ENCODE peak calls at places on chromosomes 13 and 19, in ten cellular contexts. V is mucosa of descending colon; R is lung; L is CD8-positive, alpha-beta T cell; Q is CD4-positive, CD25-positive, alpha-beta regulatory T cell; F is body of pancreas; C is thoracic aorta; K is uterus; I is right lobe of liver; E is adrenal gland. P is an unnamed sample.
A peak's percentile ranks its signal among the peaks of the same experiment; 100 is the strongest.

GRCh38 chr13:67140006-67140405 is 90.1 kb downstream of the PCDH9 start:
- DNase-seq in V (no peak), R (no peak), L (no peak), Q (no peak), F (no peak), C (no peak), K (no peak), I (no peak), E (no peak), P (no peak)

GRCh38 chr13:79226938-79227337 is 179.1 kb downstream of the RBM26 start:
- DNase-seq in V (no peak), R (no peak), L (no peak), Q (no peak), F (no peak), C (no peak), K (no peak), I (no peak), E (no peak), P (no peak)

GRCh38 chr13:76854894-76855293 is 31.3 kb downstream of the KCTD12 start:
- DNase-seq in V (no peak), R (no peak), L (no peak), Q (no peak), F (no peak), C (no peak), K (no peak), I (no peak), E (no peak), P (no peak)

GRCh38 chr13:112756967-112757758 is 67.3 kb downstream of the ATP11A start:
- DNase-seq in V (no peak), R (no peak), L (no peak), Q (no peak), F (no peak), C (no peak), K (no peak), I (no peak), E (no peak), P (no peak)

GRCh38 chr13:98983182-98983581 is 5.3 kb upstream of the DOCK9 start:
- DNase-seq in V (no peak), R (no peak), L (no peak), Q (no peak), F (no peak), C (no peak), K (no peak), I (no peak), E (no peak), P (no peak)

GRCh38 chr19:33303791-33304759 is 1.7 kb upstream of the CEBPA start:
- DNase-seq in V (peak; percentile 66), R (no peak), L (no peak), Q (no peak), F (peak; percentile 38), C (no peak), K (no peak), I (no peak), E (no peak), P (no peak)

GRCh38 chr13:83929147-83929546 is 46.9 kb upstream of the SLITRK1 start:
- DNase-seq in V (no peak), R (no peak), L (no peak), Q (no peak), F (no peak), C (no peak), K (no peak), I (no peak), E (no peak), P (no peak)

GRCh38 chr13:98184796-98185195 is 7.7 kb upstream of the RNF113B start:
- DNase-seq in V (no peak), R (no peak), L (no peak), Q (no peak), F (no peak), C (no peak), K (no peak), I (no peak), E (no peak), P (no peak)

DNA sequence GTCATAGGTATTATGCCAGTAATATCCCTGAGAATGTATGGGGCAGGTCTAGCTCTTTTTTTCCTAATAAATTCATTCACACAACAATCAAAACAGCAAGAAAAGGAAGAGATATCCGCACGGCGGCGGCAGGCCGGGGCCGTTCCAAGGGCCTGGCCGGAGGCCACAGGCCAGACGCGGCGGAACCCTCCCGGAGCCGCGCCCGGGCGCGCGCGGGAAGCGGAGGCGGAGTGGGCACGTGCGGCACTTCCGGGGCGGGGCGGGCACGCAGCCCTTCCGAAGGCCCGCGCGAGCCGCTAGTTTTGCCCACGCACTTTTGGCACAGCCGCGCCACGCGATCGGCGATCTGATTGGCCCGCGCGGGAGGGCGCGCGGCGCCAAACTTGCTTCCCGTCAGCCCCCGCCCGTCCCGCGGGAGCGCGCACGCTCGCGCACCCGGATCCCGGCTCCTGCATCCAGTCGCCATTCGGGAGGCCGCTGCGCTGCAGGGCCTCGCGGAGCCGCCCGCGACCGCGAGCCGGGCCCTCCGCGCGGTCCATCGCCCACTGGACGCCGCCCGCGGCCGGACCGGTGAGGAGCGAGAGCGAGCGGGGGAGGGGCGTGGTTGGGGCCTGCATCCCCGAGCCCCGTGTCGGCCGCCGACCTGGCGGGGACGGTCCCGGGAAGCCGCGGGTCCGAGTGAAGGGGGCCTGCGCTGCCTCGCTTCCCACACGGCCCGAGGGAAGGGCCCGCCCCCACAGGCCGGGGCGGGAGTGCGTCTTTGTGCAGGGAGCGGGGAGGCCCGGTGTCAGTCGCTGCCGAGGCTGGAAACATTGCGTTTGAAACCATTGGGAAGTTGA is at the start of gene CHAMP1:
- DNase-seq in V (peak; percentile 98), R (peak; percentile 94), L (peak; percentile 85), Q (peak; percentile 86), F (peak; percentile 95), C (peak; percentile 73), K (peak; percentile 94), I (peak; percentile 96), E (peak; percentile 96), P (peak; percentile 78)
- H3K4me1 ChIP-seq in V (peaks cover 18% of the 10 kb centered on the region), R (peaks cover 5% of the 10 kb centered on the region), L (peaks cover 22% of the 10 kb centered on the region), Q (peaks cover 49% of the 10 kb centered on the region), F (peaks cover 49% of the 10 kb centered on the region), C (peaks cover 16% of the 10 kb centered on the region), K (peaks cover 3% of the 10 kb centered on the region), I (no peaks in the 10 kb centered on the region), E (peaks cover 15% of the 10 kb centered on the region), P (peaks cover 11% of the 10 kb centered on the region)

GRCh38 chr19:45370410-45371204 is at the start of gene ERCC2:
- DNase-seq in V (peak; percentile 100), R (peak; percentile 100), L (peak; percentile 100), Q (peak; percentile 100), F (peak; percentile 99), C (peak; percentile 98), K (peak; percentile 99), I (peak; percentile 98), E (peak; percentile 100), P (peak; percentile 99)

GRCh38 chr19:45363861-45364459 is 6.4 kb downstream of the ERCC2 start:
- DNase-seq in V (no peak), R (no peak), L (no peak), Q (no peak), F (no peak), C (no peak), K (no peak), I (no peak), E (no peak), P (no peak)

GRCh38 chr19:45364696-45365095 is 5.7 kb downstream of the ERCC2 start:
- DNase-seq in V (no peak), R (no peak), L (no peak), Q (no peak), F (no peak), C (no peak), K (no peak), I (no peak), E (no peak), P (no peak)

GRCh38 chr19:45368127-45368526 is 2.2 kb downstream of the ERCC2 start:
- DNase-seq in V (no peak), R (no peak), L (no peak), Q (no peak), F (no peak), C (no peak), K (no peak), I (no peak), E (no peak), P (no peak)

GRCh38 chr19:45368737-45369340 is 1.5 kb downstream of the ERCC2 start:
- DNase-seq in V (no peak), R (no peak), L (no peak), Q (no peak), F (no peak), C (no peak), K (no peak), I (no peak), E (no peak), P (no peak)
- H3K4me3 ChIP-seq in V (no peak overlapping the region), R (no peak overlapping the region), L (no peak overlapping the region), Q (no peak overlapping the region), F (no peak overlapping the region), C (no peak overlapping the region), K (no peak overlapping the region), I (no peak overlapping the region), E (no peak overlapping the region), P (no peak overlapping the region)

GRCh38 chr19:46860846-46861690 is at the start of gene ARHGAP35:
- DNase-seq in V (peak; percentile 68), R (no peak), L (peak; percentile 18), Q (peak; percentile 5), F (peak; percentile 31), C (no peak), K (peak; percentile 30), I (peak; percentile 63), E (no peak), P (peak; percentile 76)

GRCh38 chr19:46863818-46864629 is 3.2 kb downstream of the ARHGAP35 start:
- DNase-seq in V (peak; percentile 36), R (peak; percentile 81), L (no peak), Q (no peak), F (peak; percentile 47), C (no peak), K (peak; percentile 12), I (no peak), E (no peak), P (no peak)

GRCh38 chr19:46862974-46863632 is 2.3 kb downstream of the ARHGAP35 start:
- DNase-seq in V (peak; percentile 21), R (no peak), L (no peak), Q (no peak), F (no peak), C (no peak), K (peak; percentile 8), I (no peak), E (no peak), P (no peak)

GRCh38 chr19:46861691-46862503 is 1.1 kb downstream of the ARHGAP35 start:
- DNase-seq in V (peak; percentile 52), R (no peak), L (no peak), Q (peak; percentile 3), F (peak; percentile 34), C (no peak), K (peak; percentile 25), I (no peak), E (no peak), P (no peak)

GRCh38 chr19:46862504-46862835 is 1.7 kb downstream of the ARHGAP35 start:
- DNase-seq in V (peak; percentile 25), R (no peak), L (no peak), Q (no peak), F (no peak), C (no peak), K (peak; percentile 11), I (no peak), E (no peak), P (no peak)
- H3K4me1 ChIP-seq in V (peaks cover 49% of the 10 kb centered on the region), R (peaks cover 19% of the 10 kb centered on the region), L (peaks cover 40% of the 10 kb centered on the region), Q (peaks cover 48% of the 10 kb centered on the region), F (peaks cover 67% of the 10 kb centered on the region), C (peaks cover 45% of the 10 kb centered on the region), K (peaks cover 7% of the 10 kb centered on the region), I (no peaks in the 10 kb centered on the region), E (peaks cover 45% of the 10 kb centered on the region), P (peaks cover 31% of the 10 kb centered on the region)

DNA sequence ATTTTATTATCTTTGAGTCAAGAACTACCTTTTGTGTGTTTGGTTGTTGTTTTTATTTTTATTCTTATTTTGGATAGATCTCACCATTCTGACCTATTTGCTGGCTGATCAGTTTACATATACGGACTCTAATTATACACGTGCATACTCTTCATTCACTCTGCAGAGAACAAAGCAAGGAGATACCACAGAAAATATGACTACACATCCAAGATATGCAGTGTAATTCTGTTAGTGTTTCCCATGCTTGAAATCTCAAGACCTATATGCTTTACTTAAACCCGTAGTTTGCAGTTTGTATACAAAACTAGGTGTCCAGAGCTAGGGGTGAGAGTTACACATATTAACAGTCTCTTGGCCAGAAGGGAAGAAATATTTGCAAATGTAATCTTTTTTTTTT is 205.5 kb downstream of the DCLK1 start:
- DNase-seq in V (no peak), R (no peak), L (no peak), Q (no peak), F (no peak), C (no peak), K (no peak), I (no peak), E (no peak), P (no peak)
- H3K4me3 ChIP-seq in V (no peak overlapping the region), R (no peak overlapping the region), L (no peak overlapping the region), Q (no peak overlapping the region), F (no peak overlapping the region), C (no peak overlapping the region), K (no peak overlapping the region), I (no peak overlapping the region), E (no peak overlapping the region), P (no peak overlapping the region)